ENCODE peak calls at places on chromosomes 4 and X, in ten cellular contexts. One of them, this sample, is unnamed. For H3K36me3, the result is how much of the 10 kb centered on the place peaks cover.

GRCh38 chrX:13491061-13491460 is 78.3 kb upstream of the EGFL6 start:
- DNase-seq in psoas muscle: no peak
- DNase-seq in heart right ventricle: no peak
- DNase-seq in cardiac muscle cell: no peak
- DNase-seq in Panc1: no peak
- DNase-seq in K562: no peak
- DNase-seq in mammary epithelial cell: no peak
- DNase-seq in suprapubic skin: no peak
- DNase-seq in pancreas: no peak
- DNase-seq in right atrium auricular region: no peak
- DNase-seq in this sample: no peak

GRCh38 chrX:137052641-137053235 is 18.9 kb upstream of the GPR101 start:
- DNase-seq in mammary epithelial cell: no peak
- DNase-seq in heart right ventricle: no peak
- DNase-seq in suprapubic skin: no peak
- DNase-seq in psoas muscle: no peak
- DNase-seq in Panc1: no peak
- DNase-seq in K562: no peak
- DNase-seq in right atrium auricular region: no peak
- DNase-seq in cardiac muscle cell: peak
- DNase-seq in pancreas: no peak
- DNase-seq in this sample: no peak

GRCh38 chr4:13329340-13329850 is 154.7 kb downstream of the RAB28 start:
- DNase-seq in right atrium auricular region: no peak
- DNase-seq in psoas muscle: no peak
- DNase-seq in K562: no peak
- DNase-seq in heart right ventricle: no peak
- DNase-seq in mammary epithelial cell: peak
- DNase-seq in cardiac muscle cell: no peak
- DNase-seq in Panc1: no peak
- DNase-seq in suprapubic skin: no peak
- DNase-seq in pancreas: no peak
- DNase-seq in this sample: no peak

GRCh38 chr4:8699063-8699385 is 106.5 kb downstream of the CPZ start:
- DNase-seq in Panc1: no peak
- DNase-seq in K562: no peak
- DNase-seq in pancreas: no peak
- DNase-seq in mammary epithelial cell: no peak
- DNase-seq in right atrium auricular region: no peak
- DNase-seq in psoas muscle: no peak
- DNase-seq in heart right ventricle: no peak
- DNase-seq in cardiac muscle cell: no peak
- DNase-seq in suprapubic skin: no peak
- DNase-seq in this sample: no peak

GRCh38 chrX:865422-865821 is 234.8 kb downstream of the SHOX start:
- DNase-seq in suprapubic skin: no peak
- DNase-seq in pancreas: no peak
- DNase-seq in heart right ventricle: no peak
- DNase-seq in mammary epithelial cell: no peak
- DNase-seq in K562: no peak
- DNase-seq in right atrium auricular region: no peak
- DNase-seq in cardiac muscle cell: no peak
- DNase-seq in psoas muscle: no peak
- DNase-seq in Panc1: no peak
- DNase-seq in this sample: no peak

GRCh38 chr4:89253306-89253705 is 54.3 kb downstream of the GPRIN3 start:
- DNase-seq in mammary epithelial cell: no peak
- DNase-seq in right atrium auricular region: no peak
- DNase-seq in pancreas: no peak
- DNase-seq in heart right ventricle: no peak
- DNase-seq in suprapubic skin: no peak
- DNase-seq in cardiac muscle cell: no peak
- DNase-seq in Panc1: no peak
- DNase-seq in K562: no peak
- DNase-seq in psoas muscle: no peak
- DNase-seq in this sample: no peak

GRCh38 chr4:68581382-68582338 is 5.5 kb upstream of the UGT2B17 start:
- DNase-seq in Panc1: no peak
- DNase-seq in suprapubic skin: no peak
- DNase-seq in cardiac muscle cell: no peak
- DNase-seq in right atrium auricular region: no peak
- DNase-seq in heart right ventricle: no peak
- DNase-seq in K562: no peak
- DNase-seq in pancreas: no peak
- DNase-seq in mammary epithelial cell: peak
- DNase-seq in psoas muscle: no peak
- DNase-seq in this sample: no peak

GRCh38 chr4:2924765-2925301 is 38.4 kb downstream of the NOP14 start:
- DNase-seq in heart right ventricle: no peak
- DNase-seq in right atrium auricular region: no peak
- DNase-seq in suprapubic skin: peak
- DNase-seq in Panc1: no peak
- DNase-seq in pancreas: peak
- DNase-seq in mammary epithelial cell: no peak
- DNase-seq in cardiac muscle cell: no peak
- DNase-seq in psoas muscle: peak
- DNase-seq in K562: no peak
- DNase-seq in this sample: peak

GRCh38 chr4:59814402-59814801 is 1385.7 kb upstream of the ADGRL3 start:
- DNase-seq in K562: no peak
- DNase-seq in cardiac muscle cell: no peak
- DNase-seq in Panc1: no peak
- DNase-seq in pancreas: no peak
- DNase-seq in suprapubic skin: no peak
- DNase-seq in mammary epithelial cell: no peak
- DNase-seq in heart right ventricle: no peak
- DNase-seq in psoas muscle: no peak
- DNase-seq in right atrium auricular region: no peak
- DNase-seq in this sample: no peak

GRCh38 chr4:157983300-157983699 is 189.5 kb downstream of the GASK1B start:
- DNase-seq in cardiac muscle cell: peak
- DNase-seq in mammary epithelial cell: no peak
- DNase-seq in suprapubic skin: no peak
- DNase-seq in psoas muscle: no peak
- DNase-seq in K562: no peak
- DNase-seq in right atrium auricular region: no peak
- DNase-seq in pancreas: no peak
- DNase-seq in heart right ventricle: no peak
- DNase-seq in Panc1: no peak
- DNase-seq in this sample: no peak

GRCh38 chr4:3797831-3798500 is 31.8 kb downstream of the ADRA2C start:
- DNase-seq in heart right ventricle: no peak
- DNase-seq in K562: no peak
- DNase-seq in Panc1: no peak
- DNase-seq in psoas muscle: peak
- DNase-seq in right atrium auricular region: no peak
- DNase-seq in pancreas: no peak
- DNase-seq in mammary epithelial cell: no peak
- DNase-seq in suprapubic skin: no peak
- DNase-seq in cardiac muscle cell: no peak
- DNase-seq in this sample: no peak

GRCh38 chr4:20251796-20252655 is at the start of gene SLIT2:
- DNase-seq in cardiac muscle cell: peak
- DNase-seq in suprapubic skin: peak
- DNase-seq in psoas muscle: peak
- DNase-seq in mammary epithelial cell: peak
- DNase-seq in K562: peak
- DNase-seq in right atrium auricular region: peak
- DNase-seq in heart right ventricle: peak
- DNase-seq in pancreas: peak
- DNase-seq in Panc1: no peak
- DNase-seq in this sample: peak

GRCh38 chr4:41598580-41598979 is 60.6 kb downstream of the LIMCH1 start:
- DNase-seq in mammary epithelial cell: no peak
- DNase-seq in heart right ventricle: no peak
- DNase-seq in Panc1: no peak
- DNase-seq in psoas muscle: no peak
- DNase-seq in K562: no peak
- DNase-seq in pancreas: no peak
- DNase-seq in cardiac muscle cell: no peak
- DNase-seq in right atrium auricular region: no peak
- DNase-seq in suprapubic skin: no peak
- DNase-seq in this sample: no peak

GRCh38 chr4:15986900-15987299 is 23.9 kb upstream of the FGFBP2 start:
- DNase-seq in right atrium auricular region: no peak
- DNase-seq in heart right ventricle: no peak
- DNase-seq in psoas muscle: no peak
- DNase-seq in mammary epithelial cell: no peak
- DNase-seq in Panc1: no peak
- DNase-seq in cardiac muscle cell: no peak
- DNase-seq in suprapubic skin: no peak
- DNase-seq in pancreas: no peak
- DNase-seq in K562: no peak
- DNase-seq in this sample: no peak
- H3K36me3 ChIP-seq in right atrium auricular region: under half
- H3K36me3 ChIP-seq in heart right ventricle: under half
- H3K36me3 ChIP-seq in psoas muscle: under half
- H3K36me3 ChIP-seq in mammary epithelial cell: under half
- H3K36me3 ChIP-seq in Panc1: under half
- H3K36me3 ChIP-seq in cardiac muscle cell: under half
- H3K36me3 ChIP-seq in suprapubic skin: under half
- H3K36me3 ChIP-seq in pancreas: under half
- H3K36me3 ChIP-seq in K562: under half
- H3K36me3 ChIP-seq in this sample: under half

GRCh38 chr4:176775326-176775725 is 17.4 kb downstream of the VEGFC start:
- DNase-seq in K562: no peak
- DNase-seq in heart right ventricle: no peak
- DNase-seq in suprapubic skin: no peak
- DNase-seq in pancreas: no peak
- DNase-seq in right atrium auricular region: no peak
- DNase-seq in psoas muscle: no peak
- DNase-seq in cardiac muscle cell: peak
- DNase-seq in mammary epithelial cell: no peak
- DNase-seq in Panc1: no peak
- DNase-seq in this sample: no peak
- TF ChIP-seq CTCF in K562: no peak
- TF ChIP-seq CTCF in heart right ventricle: no peak
- TF ChIP-seq CTCF in suprapubic skin: no peak
- TF ChIP-seq CTCF in pancreas: no peak
- TF ChIP-seq CTCF in right atrium auricular region: no peak
- TF ChIP-seq CTCF in psoas muscle: no peak
- TF ChIP-seq CTCF in cardiac muscle cell: no peak
- TF ChIP-seq CTCF in mammary epithelial cell: no peak
- TF ChIP-seq CTCF in Panc1: no peak
- TF ChIP-seq CTCF in this sample: no peak

GRCh38 chrX:134171661-134172587 is 65.1 kb upstream of the CCDC160 start:
- DNase-seq in Panc1: no peak
- DNase-seq in mammary epithelial cell: no peak
- DNase-seq in K562: no peak
- DNase-seq in right atrium auricular region: no peak
- DNase-seq in heart right ventricle: peak
- DNase-seq in suprapubic skin: no peak
- DNase-seq in psoas muscle: peak
- DNase-seq in pancreas: peak
- DNase-seq in cardiac muscle cell: peak
- DNase-seq in this sample: no peak
- H3K4me3 ChIP-seq in Panc1: peak
- H3K4me3 ChIP-seq in mammary epithelial cell: no peak
- H3K4me3 ChIP-seq in K562: no peak
- H3K4me3 ChIP-seq in right atrium auricular region: peak
- H3K4me3 ChIP-seq in heart right ventricle: peak
- H3K4me3 ChIP-seq in suprapubic skin: peak
- H3K4me3 ChIP-seq in psoas muscle: peak
- H3K4me3 ChIP-seq in pancreas: peak
- H3K4me3 ChIP-seq in cardiac muscle cell: peak
- H3K4me3 ChIP-seq in this sample: no peak

DNA sequence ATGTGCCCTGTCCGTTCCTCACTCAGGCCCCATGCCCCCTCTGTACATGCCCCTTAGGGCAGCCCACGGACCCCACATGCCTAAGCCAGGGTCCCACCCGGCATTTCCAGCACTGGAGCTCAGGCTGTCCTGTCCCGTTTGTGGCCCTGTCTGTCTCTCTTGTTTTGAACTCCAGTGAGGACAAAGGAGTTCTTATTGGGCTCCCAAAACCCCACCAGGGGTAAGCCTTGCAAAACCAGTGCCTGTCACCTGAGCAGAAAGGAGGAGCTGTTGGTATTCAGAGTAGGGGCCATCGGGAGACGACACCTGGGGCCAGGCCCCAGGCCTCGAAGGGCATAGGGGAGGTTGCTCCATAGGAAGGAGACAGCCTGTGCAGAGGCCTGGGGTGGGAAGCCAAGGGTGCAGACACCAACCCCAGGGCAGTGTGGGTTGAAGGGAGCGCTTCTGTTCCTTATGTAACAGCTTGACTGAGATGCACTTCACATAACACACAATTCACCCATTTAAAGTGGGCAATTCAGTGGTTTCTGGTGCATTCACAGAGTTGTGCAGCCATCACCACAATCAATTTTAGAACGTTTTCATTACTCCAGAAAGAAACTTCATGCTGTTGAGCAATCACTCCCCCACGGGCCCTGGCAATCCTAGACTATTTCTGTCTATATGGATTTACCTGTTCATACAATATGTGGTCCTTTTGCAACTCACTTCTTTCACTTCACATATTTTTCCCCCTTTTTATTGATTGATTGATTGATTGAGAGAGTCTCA is 31.7 kb downstream of the MAN2B2 start:
- DNase-seq in cardiac muscle cell: no peak
- DNase-seq in mammary epithelial cell: no peak
- DNase-seq in psoas muscle: no peak
- DNase-seq in right atrium auricular region: no peak
- DNase-seq in Panc1: no peak
- DNase-seq in K562: no peak
- DNase-seq in pancreas: no peak
- DNase-seq in suprapubic skin: no peak
- DNase-seq in heart right ventricle: no peak
- DNase-seq in this sample: no peak
- H3K36me3 ChIP-seq in cardiac muscle cell: under half
- H3K36me3 ChIP-seq in mammary epithelial cell: under half
- H3K36me3 ChIP-seq in psoas muscle: under half
- H3K36me3 ChIP-seq in right atrium auricular region: under half
- H3K36me3 ChIP-seq in Panc1: under half
- H3K36me3 ChIP-seq in K562: under half
- H3K36me3 ChIP-seq in pancreas: under half
- H3K36me3 ChIP-seq in suprapubic skin: half or more
- H3K36me3 ChIP-seq in heart right ventricle: under half
- H3K36me3 ChIP-seq in this sample: under half

GRCh38 chrX:150864127-150864526 is 34.3 kb downstream of the CD99L2 start:
- DNase-seq in psoas muscle: no peak
- DNase-seq in heart right ventricle: no peak
- DNase-seq in Panc1: no peak
- DNase-seq in right atrium auricular region: no peak
- DNase-seq in pancreas: no peak
- DNase-seq in K562: no peak
- DNase-seq in suprapubic skin: no peak
- DNase-seq in cardiac muscle cell: no peak
- DNase-seq in mammary epithelial cell: no peak
- DNase-seq in this sample: no peak
- TF ChIP-seq CTCF in psoas muscle: no peak
- TF ChIP-seq CTCF in heart right ventricle: no peak
- TF ChIP-seq CTCF in Panc1: no peak
- TF ChIP-seq CTCF in right atrium auricular region: no peak
- TF ChIP-seq CTCF in pancreas: no peak
- TF ChIP-seq CTCF in K562: no peak
- TF ChIP-seq CTCF in suprapubic skin: no peak
- TF ChIP-seq CTCF in cardiac muscle cell: no peak
- TF ChIP-seq CTCF in mammary epithelial cell: no peak
- TF ChIP-seq CTCF in this sample: no peak

GRCh38 chrX:67044029-67044653 is 405.3 kb upstream of the EDA2R start:
- DNase-seq in suprapubic skin: no peak
- DNase-seq in psoas muscle: no peak
- DNase-seq in pancreas: no peak
- DNase-seq in right atrium auricular region: no peak
- DNase-seq in heart right ventricle: no peak
- DNase-seq in mammary epithelial cell: no peak
- DNase-seq in cardiac muscle cell: no peak
- DNase-seq in K562: no peak
- DNase-seq in Panc1: no peak
- DNase-seq in this sample: no peak
- H3K4me3 ChIP-seq in suprapubic skin: no peak
- H3K4me3 ChIP-seq in psoas muscle: no peak
- H3K4me3 ChIP-seq in pancreas: no peak
- H3K4me3 ChIP-seq in right atrium auricular region: no peak
- H3K4me3 ChIP-seq in heart right ventricle: no peak
- H3K4me3 ChIP-seq in mammary epithelial cell: no peak
- H3K4me3 ChIP-seq in cardiac muscle cell: no peak
- H3K4me3 ChIP-seq in K562: no peak
- H3K4me3 ChIP-seq in Panc1: no peak
- H3K4me3 ChIP-seq in this sample: no peak

This sample was measured in Caco-2.